ENCODE peak calls at places on chromosomes 3 and 15, in four cellular contexts. D, V, A and I are unnamed samples.

GRCh38 chr3:55750525-55750924 is 263.4 kb upstream of the WNT5A start:
- DNase-seq in A (no peak), V (no peak), D (no peak), I (no peak)

GRCh38 chr15:65384895-65385867 is 7.4 kb upstream of the IGDCC3 start:
- DNase-seq in V (peak; percentile 74), A (peak; percentile 84), D (peak; percentile 94), I (peak; percentile 63)

GRCh38 chr3:109442531-109442930 is 105.2 kb upstream of the DPPA4 start:
- DNase-seq in D (no peak), V (no peak), A (no peak), I (no peak)

GRCh38 chr3:190533511-190534282 is 19.8 kb downstream of the IL1RAP start:
- DNase-seq in D (peak; percentile 80), V (no peak), A (no peak), I (peak; percentile 8)

GRCh38 chr15:86852741-86853140 is 773.1 kb downstream of the AGBL1 start:
- DNase-seq in A (no peak), V (no peak), D (no peak), I (no peak)

GRCh38 chr15:52559583-52559982 is 9.2 kb downstream of the ARPP19 start:
- DNase-seq in V (no peak), A (no peak), D (no peak), I (no peak)

GRCh38 chr3:62084558-62084957 is 288.8 kb downstream of the FEZF2 start:
- DNase-seq in D (no peak), A (no peak), V (no peak), I (no peak)

GRCh38 chr3:154304116-154304786 is 20.0 kb downstream of the DHX36 start:
- DNase-seq in D (no peak), A (no peak), V (no peak), I (no peak)

GRCh38 chr3:111980716-111981456 is 2.1 kb downstream of the ABHD10 start:
- DNase-seq in A (no peak), V (no peak), D (no peak), I (no peak)

GRCh38 chr3:14634763-14635400 is 16.7 kb upstream of the CCDC174 start:
- DNase-seq in D (no peak), V (no peak), A (no peak), I (no peak)

GRCh38 chr15:82742134-82742533 is 32.5 kb upstream of the AP3B2 start:
- DNase-seq in A (no peak), V (no peak), D (no peak), I (no peak)

GRCh38 chr3:139528924-139529323 is 10.6 kb downstream of the RBP1 start:
- DNase-seq in V (no peak), D (no peak), A (no peak), I (no peak)

GRCh38 chr15:72354496-72354895 is 21.3 kb downstream of the HEXA start:
- DNase-seq in V (no peak), D (no peak), A (no peak), I (no peak)
- H3K36me3 ChIP-seq in V (peaks cover 38% of the 10 kb centered on the region), D (peaks cover 39% of the 10 kb centered on the region), A (peaks cover 18% of the 10 kb centered on the region), I (peaks cover 66% of the 10 kb centered on the region)

DNA sequence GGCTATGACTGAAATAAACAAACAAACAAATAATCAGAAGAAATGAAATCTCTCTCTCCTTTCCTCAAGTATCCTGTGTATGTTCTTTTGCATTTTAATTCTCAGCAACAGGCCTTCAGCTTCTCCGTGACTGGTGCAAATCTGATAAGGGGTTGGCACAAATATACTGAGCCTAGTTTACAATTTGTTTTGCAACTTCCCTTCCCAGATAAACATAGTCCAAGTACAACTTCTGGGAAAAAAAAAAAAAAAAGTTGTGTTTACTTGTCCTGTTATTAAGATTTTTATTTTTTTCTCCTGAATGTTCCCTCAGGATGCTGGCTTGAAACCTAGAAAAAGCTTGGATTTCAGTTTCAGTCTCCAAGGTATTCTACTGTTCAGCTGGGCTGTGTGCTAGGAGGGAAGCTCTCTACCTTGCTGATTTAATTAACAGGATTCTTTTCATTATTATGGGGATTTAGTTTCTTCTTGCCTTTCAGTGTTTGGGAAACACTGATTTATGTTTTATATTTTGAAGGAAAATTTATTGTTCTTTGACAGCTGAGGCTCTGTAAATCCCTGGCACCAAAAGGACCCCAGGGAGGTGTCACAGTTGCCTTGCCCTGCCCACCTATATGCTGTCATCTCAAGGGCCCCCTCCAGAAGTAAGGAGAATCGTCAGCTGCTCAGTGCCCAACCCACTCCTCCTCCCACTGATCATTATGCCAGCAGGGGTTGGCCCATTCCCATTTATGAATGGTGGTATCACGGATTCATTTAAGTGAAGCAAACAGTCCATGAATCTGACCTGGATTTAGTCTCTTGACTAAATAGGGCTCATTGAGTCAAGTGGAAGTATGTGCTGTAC is 185.2 kb downstream of the MEIS2 start:
- DNase-seq in V (no peak), D (no peak), A (no peak), I (no peak)
- H3K4me3 ChIP-seq in V (no peak overlapping the region), D (no peak overlapping the region), A (no peak overlapping the region), I (no peak overlapping the region)

GRCh38 chr3:5239602-5240001 is 52.1 kb downstream of the EDEM1 start:
- DNase-seq in A (no peak), V (no peak), D (no peak), I (no peak)
- H3K36me3 ChIP-seq in A (no peaks in the 10 kb centered on the region), V (no peaks in the 10 kb centered on the region), D (no peaks in the 10 kb centered on the region), I (no peaks in the 10 kb centered on the region)

DNA sequence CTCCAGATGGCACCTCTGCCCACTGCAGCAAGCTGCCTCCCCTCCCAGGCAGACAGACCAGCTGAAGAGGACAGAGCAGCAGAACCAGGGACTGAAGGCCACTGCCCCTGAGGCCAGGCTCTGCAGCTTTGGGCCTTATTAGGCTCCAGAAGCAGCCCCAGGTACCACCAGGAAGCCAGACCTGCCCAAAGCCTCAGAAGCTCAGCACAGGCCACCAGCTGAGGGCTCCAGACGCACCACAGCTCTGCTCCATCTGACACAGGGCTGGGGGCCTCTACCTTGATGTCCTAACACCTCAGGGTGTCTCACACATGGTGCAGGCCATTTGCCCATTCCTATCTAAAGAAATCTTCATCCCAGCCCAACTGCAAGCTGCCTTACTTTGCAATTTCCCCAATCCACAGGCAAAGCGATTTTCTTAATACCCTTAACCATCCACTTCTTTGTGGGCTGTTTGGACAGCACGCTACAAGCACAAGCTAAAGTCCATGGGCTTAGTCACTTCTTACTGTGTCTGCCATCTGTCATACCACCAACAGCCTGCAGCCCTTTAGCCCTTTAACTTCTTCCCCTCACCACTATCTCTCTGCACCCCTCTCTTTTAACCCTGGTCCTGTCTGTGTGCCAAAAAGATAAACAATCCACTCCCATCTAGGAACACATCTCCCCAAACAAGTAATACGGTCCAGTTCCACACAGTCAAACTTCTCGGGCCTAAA is 112.1 kb downstream of the IQSEC1 start:
- DNase-seq in V (no peak), D (peak; percentile 37), A (no peak), I (no peak)
- H3K4me3 ChIP-seq in V (no peak overlapping the region), D (no peak overlapping the region), A (no peak overlapping the region), I (no peak overlapping the region)

GRCh38 chr15:63065262-63066234 is 23.0 kb downstream of the TPM1 start:
- DNase-seq in A (no peak), V (no peak), D (no peak), I (no peak)

GRCh38 chr15:63063164-63063756 is 20.7 kb downstream of the TPM1 start:
- DNase-seq in A (no peak), V (no peak), D (no peak), I (no peak)

GRCh38 chr15:63063877-63064409 is 21.4 kb downstream of the TPM1 start:
- DNase-seq in A (no peak), V (no peak), D (no peak), I (no peak)

GRCh38 chr15:63067976-63068743 is 25.6 kb downstream of the TPM1 start:
- DNase-seq in V (no peak), D (no peak), A (no peak), I (no peak)

GRCh38 chr15:63066302-63066701 is 23.8 kb downstream of the TPM1 start:
- DNase-seq in A (no peak), D (no peak), V (no peak), I (no peak)
- H3K36me3 ChIP-seq in A (peaks cover 6% of the 10 kb centered on the region), D (peaks cover 28% of the 10 kb centered on the region), V (peaks cover 17% of the 10 kb centered on the region), I (peaks cover 44% of the 10 kb centered on the region)

GRCh38 chr15:77738441-77739437 is 106.0 kb upstream of the LINGO1 start:
- DNase-seq in A (no peak), V (no peak), D (no peak), I (no peak)
- H3K4me3 ChIP-seq in A (no peak overlapping the region), V (no peak overlapping the region), D (no peak overlapping the region), I (no peak overlapping the region)